ENCODE peak calls at places on chromosomes 11 and 22, in seven cellular contexts. R is choroid plexus epithelial cell, U is A549, M is GM06990, S is left ventricle myocardium inferior, G is kidney, P is tibial artery. K is an unnamed sample.

GRCh38 chr11:74694536-74694935 is 36.7 kb downstream of the CHRDL2 start:
- DNase-seq in R (no peak), U (no peak), M (no peak), S (no peak), G (no peak), P (no peak), K (no peak)

GRCh38 chr11:14942735-14943134 is 29.4 kb downstream of the CALCA start:
- DNase-seq in R (no peak), U (no peak), M (no peak), S (no peak), G (no peak), P (no peak), K (no peak)

GRCh38 chr11:16902979-16903378 is 111.2 kb downstream of the PLEKHA7 start:
- DNase-seq in R (no peak), U (no peak), M (peak), S (no peak), G (no peak), P (no peak), K (no peak)

GRCh38 chr11:63609536-63609935 is 4.7 kb downstream of the PLAAT3 start:
- DNase-seq in R (no peak), U (no peak), M (no peak), S (peak), G (no peak), P (no peak), K (no peak)

GRCh38 chr11:93225642-93226041 is 27.9 kb upstream of the SLC36A4 start:
- DNase-seq in R (peak), U (peak), M (no peak), S (no peak), G (no peak), P (no peak), K (no peak)

GRCh38 chr11:68857037-68857586 is 15.4 kb upstream of the CPT1A start:
- DNase-seq in R (no peak), U (no peak), M (no peak), S (no peak), G (no peak), P (no peak), K (no peak)

GRCh38 chr11:4191031-4191571 is 96.5 kb downstream of the RRM1 start:
- DNase-seq in R (no peak), U (no peak), M (no peak), S (peak), G (peak), P (peak), K (no peak)

GRCh38 chr22:37794376-37794775 is 13.4 kb upstream of the GCAT start:
- DNase-seq in R (no peak), U (no peak), M (no peak), S (no peak), G (no peak), P (no peak), K (no peak)

GRCh38 chr22:35705141-35705540 is 12.5 kb upstream of the APOL5 start:
- DNase-seq in R (peak), U (no peak), M (no peak), S (no peak), G (no peak), P (no peak), K (no peak)

GRCh38 chr11:76208829-76209670 is 2.7 kb upstream of the WNT11 start:
- DNase-seq in R (peak), U (peak), M (peak), S (peak), G (peak), P (peak), K (peak)

GRCh38 chr11:78941226-78941851 is 366.7 kb upstream of the NARS2 start:
- DNase-seq in R (no peak), U (no peak), M (no peak), S (no peak), G (peak), P (no peak), K (no peak)

GRCh38 chr11:3614742-3615171 is 27.0 kb downstream of the ART5 start:
- DNase-seq in R (no peak), U (no peak), M (no peak), S (no peak), G (no peak), P (no peak), K (no peak)

GRCh38 chr11:116986521-116987105 is 111.6 kb downstream of the SIK3 start:
- DNase-seq in R (peak), U (no peak), M (peak), S (no peak), G (no peak), P (no peak), K (no peak)

GRCh38 chr22:19329454-19329853 is 37.9 kb upstream of the CLTCL1 start:
- DNase-seq in R (no peak), U (no peak), M (no peak), S (no peak), G (no peak), P (no peak), K (no peak)

GRCh38 chr22:19336133-19337075 is 44.9 kb upstream of the CLTCL1 start:
- DNase-seq in R (no peak), U (no peak), M (no peak), S (no peak), G (no peak), P (no peak), K (no peak)

GRCh38 chr22:19330865-19331418 is 39.4 kb upstream of the CLTCL1 start:
- DNase-seq in R (no peak), U (no peak), M (no peak), S (no peak), G (no peak), P (no peak), K (no peak)

GRCh38 chr22:19331474-19331873 is 40.0 kb upstream of the CLTCL1 start:
- DNase-seq in R (no peak), U (no peak), M (no peak), S (no peak), G (no peak), P (no peak), K (no peak)

DNA sequence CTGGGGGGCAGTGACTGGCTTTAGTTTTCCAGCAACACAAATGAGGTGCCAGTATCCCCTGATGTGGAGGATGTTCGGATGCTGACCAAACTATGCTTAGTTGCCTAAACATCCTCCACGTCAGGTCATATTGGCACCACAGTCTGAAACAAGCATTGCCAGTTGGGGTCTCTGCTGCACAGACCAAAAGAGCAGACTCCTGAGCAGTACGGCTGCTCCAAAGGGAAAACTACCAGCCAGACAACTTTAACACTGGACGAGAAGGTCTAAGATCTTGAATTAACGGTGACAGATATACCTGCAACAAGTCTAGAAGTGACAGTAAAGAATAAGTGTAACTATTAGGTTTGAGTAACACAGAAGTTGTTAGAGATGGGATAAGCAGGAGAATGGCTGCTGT is 40.5 kb upstream of the CLTCL1 start:
- DNase-seq in R (no peak), U (no peak), M (no peak), S (no peak), G (no peak), P (no peak), K (no peak)
- TF ChIP-seq CTCF in R (no peak), U (no peak), M (no peak), S (no peak), G (no peak), P (no peak), K (no peak)

DNA sequence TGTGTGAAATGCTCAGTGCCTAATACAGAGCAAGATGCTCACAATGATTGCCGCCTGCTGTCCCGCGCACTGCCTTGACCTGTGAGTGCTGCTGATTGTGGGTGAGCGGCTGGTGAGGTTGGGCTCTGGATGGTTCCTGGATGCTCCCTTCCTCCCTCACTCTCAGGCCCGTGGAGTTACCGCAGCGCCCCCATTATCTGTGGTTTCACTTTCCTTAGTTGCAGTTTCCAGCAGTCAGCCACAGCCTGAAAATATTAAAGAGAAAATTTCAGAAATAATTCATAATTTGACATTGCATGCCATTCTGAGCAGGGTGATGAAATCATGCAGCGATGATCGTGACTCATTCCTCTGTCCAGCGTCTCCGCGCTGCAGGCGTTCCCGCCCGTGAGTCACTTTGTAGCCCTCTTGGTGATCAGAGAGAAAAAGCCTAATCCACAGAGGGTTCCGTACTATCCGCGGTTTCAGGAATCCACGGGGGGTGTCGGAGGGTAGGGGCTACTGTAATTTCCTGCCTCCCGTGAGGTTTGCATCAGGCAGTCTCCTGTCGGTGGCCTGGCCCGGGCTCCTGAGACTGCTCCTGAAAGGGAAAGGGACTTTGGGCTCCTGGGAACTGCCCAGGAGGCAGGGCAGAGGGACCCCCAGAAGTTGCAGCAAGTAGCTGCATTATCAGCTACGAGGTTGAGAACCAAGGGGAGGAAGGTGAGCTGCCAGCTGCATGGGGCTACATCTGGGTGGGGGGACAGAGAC is 10.6 kb downstream of the RPL3 start:
- DNase-seq in R (peak), U (peak), M (no peak), S (no peak), G (no peak), P (peak), K (no peak)
- TF ChIP-seq CTCF in R (peak), U (no peak), M (peak), S (no peak), G (no peak), P (no peak), K (no peak)

GRCh38 chr11:44566952-44567875 is 1.8 kb downstream of the CD82 start:
- DNase-seq in R (no peak), U (no peak), M (no peak), S (no peak), G (no peak), P (no peak), K (no peak)
- TF ChIP-seq CTCF in R (peak), U (no peak), M (no peak), S (no peak), G (no peak), P (peak), K (no peak)

GRCh38 chr11:34745209-34745608 is 124.3 kb downstream of the EHF start:
- DNase-seq in R (no peak), U (no peak), M (no peak), S (no peak), G (no peak), P (no peak), K (no peak)

GRCh38 chr11:34748036-34748435 is 127.1 kb downstream of the EHF start:
- DNase-seq in R (no peak), U (no peak), M (no peak), S (no peak), G (no peak), P (no peak), K (no peak)

GRCh38 chr11:34749666-34750659 is 129.1 kb downstream of the EHF start:
- DNase-seq in R (peak), U (no peak), M (no peak), S (peak), G (no peak), P (peak), K (no peak)

GRCh38 chr11:34747261-34747660 is 126.4 kb downstream of the EHF start:
- DNase-seq in R (no peak), U (no peak), M (no peak), S (no peak), G (no peak), P (no peak), K (no peak)

GRCh38 chr11:34744511-34744910 is 123.6 kb downstream of the EHF start:
- DNase-seq in R (no peak), U (no peak), M (no peak), S (no peak), G (no peak), P (no peak), K (no peak)
- TF ChIP-seq CTCF in R (no peak), U (no peak), M (no peak), S (no peak), G (no peak), P (no peak), K (no peak)

GRCh38 chr11:133930767-133931448 is 25.9 kb downstream of the IGSF9B start:
- DNase-seq in R (peak), U (peak), M (no peak), S (no peak), G (no peak), P (no peak), K (peak)
- TF ChIP-seq CTCF in R (peak), U (peak), M (peak), S (peak), G (no peak), P (peak), K (peak)

K was measured in endothelial cell.